ENCODE peak calls at places on chromosomes 13 and 19, in five cellular contexts. W is K562, I is GM12878, E is HCT116, C is HepG2. N is an unnamed sample.

GRCh38 chr19:28794301-28794700 is 418.6 kb downstream of the UQCRFS1 start:
- DNase-seq in W (no peak), I (no peak), E (no peak), C (no peak), N (no peak)

GRCh38 chr13:97809576-97809975 is 143.9 kb upstream of the IPO5 start:
- DNase-seq in W (no peak), I (no peak), E (no peak), C (no peak), N (no peak)

GRCh38 chr13:67390462-67391093 is 160.4 kb upstream of the PCDH9 start:
- DNase-seq in W (no peak), I (no peak), E (no peak), C (no peak), N (no peak)

GRCh38 chr19:4327252-4327876 is 11.3 kb downstream of the STAP2 start:
- DNase-seq in W (peak), I (no peak), E (no peak), C (no peak), N (peak)

GRCh38 chr13:25494708-25495411 is 123.1 kb downstream of the ATP8A2 start:
- DNase-seq in W (peak), I (no peak), E (no peak), C (no peak), N (no peak)

GRCh38 chr13:112448621-112449544 is 72.7 kb downstream of the SPACA7 start:
- DNase-seq in W (no peak), I (no peak), E (no peak), C (no peak), N (no peak)

GRCh38 chr19:3788991-3789778 is 3.0 kb upstream of the MATK start:
- DNase-seq in W (no peak), I (no peak), E (no peak), C (no peak), N (no peak)

GRCh38 chr19:41431426-41432386 is 4.5 kb upstream of the B3GNT8 start:
- DNase-seq in W (peak), I (no peak), E (no peak), C (peak), N (no peak)

GRCh38 chr13:40780822-40781401 is 8.5 kb upstream of the SLC25A15 start:
- DNase-seq in W (peak), I (no peak), E (peak), C (peak), N (no peak)

GRCh38 chr13:96636310-96636709 is 358.0 kb downstream of the OXGR1 start:
- DNase-seq in W (no peak), I (no peak), E (no peak), C (no peak), N (no peak)

GRCh38 chr13:90882551-90882950 is 464.9 kb upstream of the MIR17HG start:
- DNase-seq in W (no peak), I (no peak), E (no peak), C (no peak), N (no peak)

GRCh38 chr19:45254044-45254531 is 3.0 kb downstream of the MARK4 start:
- DNase-seq in W (peak), I (no peak), E (no peak), C (no peak), N (no peak)

DNA sequence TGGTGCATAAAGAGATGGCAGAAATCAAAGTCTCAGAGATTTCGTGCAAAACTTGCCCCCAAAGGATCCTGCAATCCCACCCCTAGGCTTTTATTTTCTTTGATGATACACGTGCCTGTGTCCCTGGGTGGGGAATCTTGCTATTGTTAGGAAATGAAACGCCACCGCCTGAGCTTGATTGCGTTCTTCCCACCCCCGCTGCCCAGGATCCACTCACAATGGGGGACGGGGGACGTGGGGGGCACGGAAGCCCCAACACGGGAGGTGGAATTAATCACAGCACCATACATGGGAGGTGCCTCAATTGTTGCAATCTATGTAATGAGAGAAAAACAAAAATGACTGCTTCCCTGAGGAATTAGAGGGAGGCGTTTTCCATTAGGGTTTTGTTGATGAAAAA is 39.6 kb downstream of the ZNRF4 start:
- DNase-seq in W (no peak), I (no peak), E (no peak), C (no peak), N (no peak)
- TF ChIP-seq EZH2 in W (no peak), I (no peak), E (no peak), C (no peak), N (no peak)

DNA sequence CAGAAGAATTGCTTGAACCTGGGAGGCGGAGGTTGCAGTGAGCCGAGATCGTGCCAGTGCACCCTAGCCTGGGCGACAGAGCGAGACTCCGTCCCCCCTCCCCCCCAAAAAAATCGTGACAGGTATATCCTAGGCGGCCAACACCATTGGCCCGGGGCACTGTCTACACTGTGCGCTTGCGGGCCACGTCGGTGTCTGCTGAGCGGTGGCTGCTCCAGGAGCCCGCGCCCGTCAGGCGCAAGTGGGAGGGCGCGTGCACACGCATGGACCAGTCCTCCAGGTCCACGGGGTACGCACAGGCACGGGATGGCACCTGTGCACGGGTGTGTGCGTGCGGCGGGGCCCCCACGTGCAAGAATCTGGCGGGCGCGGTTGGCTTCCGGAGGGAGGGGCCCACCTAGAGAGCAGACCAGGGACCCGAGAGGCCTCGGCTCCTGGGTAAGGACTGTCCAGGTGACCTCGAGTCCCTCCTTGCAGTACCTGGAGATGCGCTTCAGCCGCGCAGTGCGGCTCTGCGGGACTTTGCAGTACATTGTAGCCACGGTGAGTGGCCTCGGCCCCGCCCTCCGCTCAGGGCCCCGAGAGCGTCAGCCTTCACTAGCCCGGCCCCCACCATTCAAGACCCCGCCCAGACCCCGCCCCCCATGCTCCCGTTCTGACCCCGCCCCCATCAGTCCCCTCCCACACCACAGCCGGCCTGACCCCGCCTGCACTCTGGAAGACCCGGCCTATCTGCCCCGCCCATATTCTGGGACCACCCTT is 2.1 kb downstream of the SLC5A5 start:
- DNase-seq in W (peak), I (no peak), E (peak), C (no peak), N (no peak)
- TF ChIP-seq JUND in W (no peak), I (no peak), E (no peak), C (no peak), N (no peak)

GRCh38 chr19:43678512-43678911 is 8.5 kb upstream of the PLAUR start:
- DNase-seq in W (no peak), I (no peak), E (no peak), C (no peak), N (no peak)

GRCh38 chr19:43684326-43684725 is 14.4 kb upstream of the PLAUR start:
- DNase-seq in W (no peak), I (no peak), E (no peak), C (no peak), N (no peak)

GRCh38 chr19:43683905-43684304 is 13.9 kb upstream of the PLAUR start:
- DNase-seq in W (no peak), I (no peak), E (no peak), C (no peak), N (no peak)

GRCh38 chr19:43681826-43682225 is 11.9 kb upstream of the PLAUR start:
- DNase-seq in W (no peak), I (no peak), E (no peak), C (no peak), N (no peak)

GRCh38 chr19:43682824-43683661 is 13.1 kb upstream of the PLAUR start:
- DNase-seq in W (no peak), I (no peak), E (no peak), C (no peak), N (no peak)
- TF ChIP-seq EZH2 in W (no peak), I (no peak), E (no peak), C (no peak), N (no peak)

GRCh38 chr13:49655906-49656305 is 27.6 kb downstream of the ARL11 start:
- DNase-seq in W (no peak), I (no peak), E (no peak), C (no peak), N (no peak)

GRCh38 chr13:49653478-49653877 is 25.2 kb downstream of the ARL11 start:
- DNase-seq in W (no peak), I (no peak), E (no peak), C (no peak), N (no peak)

GRCh38 chr13:49652691-49653305 is 24.5 kb downstream of the ARL11 start:
- DNase-seq in W (peak), I (no peak), E (peak), C (peak), N (peak)

GRCh38 chr13:49651775-49652690 is 23.7 kb downstream of the ARL11 start:
- DNase-seq in W (no peak), I (no peak), E (no peak), C (no peak), N (no peak)

DNA sequence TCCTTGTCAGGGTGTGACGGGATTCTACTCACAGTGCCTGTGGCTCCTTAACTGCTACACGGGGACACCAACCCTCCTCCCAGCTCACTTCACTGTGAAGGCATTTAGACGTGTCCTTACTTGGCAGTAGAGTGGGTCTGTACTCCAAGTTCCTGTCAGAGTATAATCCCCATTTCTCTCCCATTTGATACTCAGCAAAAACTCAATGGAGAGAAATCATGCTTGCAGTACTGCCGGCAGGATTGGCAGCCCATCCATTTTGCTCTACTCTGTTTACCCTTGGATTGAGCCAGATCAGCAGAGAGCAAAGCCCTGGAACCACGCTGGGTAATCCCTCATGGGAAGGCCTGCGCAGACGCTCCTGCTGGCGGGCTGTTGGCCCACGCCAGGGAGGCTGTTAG is 28.9 kb downstream of the ARL11 start:
- DNase-seq in W (no peak), I (no peak), E (no peak), C (no peak), N (no peak)
- TF ChIP-seq JUND in W (no peak), I (no peak), E (no peak), C (no peak), N (no peak)

GRCh38 chr19:918152-918437 is 962 bp downstream of the KISS1R start:
- DNase-seq in W (no peak), I (no peak), E (no peak), C (no peak), N (no peak)

GRCh38 chr19:918481-919156 is 1.5 kb downstream of the KISS1R start:
- DNase-seq in W (no peak), I (no peak), E (no peak), C (no peak), N (no peak)

GRCh38 chr19:920051-920857 is 3.1 kb downstream of the KISS1R start:
- DNase-seq in W (no peak), I (no peak), E (no peak), C (no peak), N (peak)

GRCh38 chr19:917323-918151 is at the start of gene KISS1R:
- DNase-seq in W (peak), I (no peak), E (no peak), C (peak), N (no peak)

DNA sequence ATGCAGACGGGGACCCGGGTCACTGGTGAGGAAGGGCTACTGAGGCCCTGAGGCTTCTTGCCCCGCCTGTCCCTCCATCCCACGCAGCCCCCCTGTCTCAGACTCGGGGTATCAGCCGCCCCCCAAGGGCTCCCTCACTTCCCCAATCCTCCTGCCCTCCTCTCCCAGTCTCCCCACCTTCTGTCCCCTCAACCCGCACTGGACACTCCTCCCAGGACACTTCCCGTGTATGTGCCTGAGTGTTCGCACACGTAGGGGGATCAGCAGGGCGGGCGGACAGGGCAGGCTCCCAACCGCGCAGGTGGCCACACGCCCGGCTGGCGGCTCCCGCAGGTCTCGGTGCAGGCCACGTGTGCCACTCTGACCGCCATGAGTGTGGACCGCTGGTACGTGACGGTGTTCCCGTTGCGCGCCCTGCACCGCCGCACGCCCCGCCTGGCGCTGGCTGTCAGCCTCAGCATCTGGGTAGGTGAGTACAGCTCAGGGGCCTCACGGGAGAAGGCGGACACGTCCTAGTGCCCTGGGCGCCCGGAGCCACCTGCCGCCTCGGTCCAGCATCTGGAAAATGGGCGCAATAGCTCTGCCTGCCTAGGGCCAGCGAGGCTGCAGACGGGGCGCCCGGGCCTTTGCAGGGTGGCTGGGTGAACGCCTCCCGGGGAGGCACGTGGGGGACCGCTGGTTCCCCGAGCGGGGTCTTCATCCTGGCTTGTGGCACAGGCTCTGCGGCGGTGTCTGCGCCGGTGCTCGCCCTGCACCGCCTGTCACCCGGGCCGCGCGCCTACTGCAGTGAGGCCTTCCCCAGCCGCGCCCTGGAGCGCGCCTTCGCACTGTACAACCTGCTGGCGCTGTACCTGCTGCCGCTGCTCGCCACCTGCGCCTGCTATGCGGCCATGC is 2.3 kb downstream of the KISS1R start:
- DNase-seq in W (no peak), I (no peak), E (no peak), C (no peak), N (no peak)
- TF ChIP-seq EZH2 in W (no peak), I (no peak), E (no peak), C (no peak), N (peak)

DNA sequence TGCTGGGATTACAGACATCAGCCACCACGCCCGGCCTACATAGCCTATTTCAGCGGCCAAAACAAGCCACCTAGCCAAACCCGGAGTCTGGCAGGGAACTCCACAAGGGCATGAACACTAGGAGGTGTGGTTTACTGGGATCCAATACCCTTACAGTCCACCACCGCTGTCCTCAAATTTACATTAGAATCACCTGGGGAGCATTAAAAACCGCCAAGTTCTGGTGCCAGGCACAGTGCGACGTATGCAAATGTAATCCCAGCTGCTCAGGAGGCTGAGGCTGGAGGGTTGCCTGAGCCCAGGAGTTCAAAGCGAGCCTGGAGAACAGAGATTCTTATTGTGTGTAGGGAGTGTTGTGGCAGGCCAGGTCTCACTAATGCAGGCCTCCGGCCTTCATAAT is 4.2 kb upstream of the AP1M1 start:
- DNase-seq in W (no peak), I (no peak), E (no peak), C (no peak), N (no peak)
- TF ChIP-seq JUND in W (no peak), I (no peak), E (no peak), C (no peak), N (no peak)

GRCh38 chr13:107459430-107459829 is 755.9 kb downstream of the LIG4 start:
- DNase-seq in W (no peak), I (no peak), E (no peak), C (no peak), N (no peak)
- TF ChIP-seq EZH2 in W (no peak), I (no peak), E (no peak), C (no peak), N (no peak)

DNA sequence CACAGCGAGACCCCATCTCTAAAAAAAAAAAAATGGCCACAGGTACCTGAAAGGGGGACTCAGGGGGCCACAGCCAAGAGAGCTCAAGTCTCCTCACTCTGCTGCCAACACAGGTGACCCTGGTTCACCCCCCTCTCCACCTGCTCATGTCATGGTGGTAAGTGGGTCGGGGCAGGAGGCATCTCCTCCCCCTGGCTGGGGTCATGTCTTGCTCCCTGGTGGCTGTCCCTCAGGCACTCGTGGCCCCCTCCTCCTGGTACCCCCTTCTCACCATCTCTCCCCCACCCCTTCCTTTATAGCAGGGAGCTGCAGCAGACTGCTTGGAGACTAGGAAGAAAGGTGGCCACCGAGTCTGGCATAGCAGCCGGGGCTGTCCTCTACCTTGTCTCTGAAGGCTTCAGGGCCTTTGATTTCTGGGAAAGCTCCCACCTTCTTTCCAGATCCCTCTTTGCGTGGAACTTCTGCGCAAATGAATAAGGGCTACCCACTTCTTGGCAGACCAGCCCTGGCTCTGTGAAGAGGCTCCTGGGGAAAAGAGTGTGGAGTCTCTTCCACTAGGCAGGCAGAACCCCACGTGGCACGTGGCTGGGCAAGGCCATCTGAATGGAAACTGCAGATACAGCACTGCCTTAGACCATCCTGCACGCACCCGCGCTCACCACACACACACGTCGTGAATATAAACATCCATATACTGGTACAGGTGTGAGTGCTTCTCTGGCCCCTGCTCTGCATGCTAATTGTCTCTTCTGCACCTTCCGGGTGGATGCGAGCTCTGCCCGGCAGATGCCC is 20.1 kb upstream of the MIER2 start:
- DNase-seq in W (no peak), I (no peak), E (no peak), C (no peak), N (no peak)
- TF ChIP-seq JUND in W (no peak), I (no peak), E (no peak), C (no peak), N (no peak)

N was measured in H1.